ENCODE peak calls at places on chromosomes 13 and 19, in four cellular contexts. M, P, Q and Z are unnamed samples.

GRCh38 chr13:98542568-98543379 is 34.1 kb downstream of the STK24 start:
- DNase-seq in Q (no peak), M (no peak), P (no peak), Z (no peak)

GRCh38 chr19:29271911-29272310 is 59.0 kb upstream of the UQCRFS1 start:
- DNase-seq in M (no peak), Q (no peak), P (no peak), Z (no peak)

GRCh38 chr19:5960005-5961001 is 17.6 kb downstream of the RANBP3 start:
- DNase-seq in Q (peak; percentile 61), M (no peak), P (no peak), Z (no peak)

GRCh38 chr19:29878973-29879654 is 62.9 kb upstream of the URI1 start:
- DNase-seq in M (no peak), P (peak; percentile 80), Q (peak; percentile 50), Z (peak; percentile 48)

GRCh38 chr19:2374808-2375207 is 14.7 kb downstream of the TMPRSS9 start:
- DNase-seq in M (no peak), P (no peak), Q (no peak), Z (no peak)

GRCh38 chr19:39144487-39145071 is 19.0 kb downstream of the PAK4 start:
- DNase-seq in M (no peak), P (no peak), Q (no peak), Z (no peak)

GRCh38 chr19:41192574-41193419 is at the start of gene CYP2S1:
- DNase-seq in M (no peak), Q (no peak), P (peak; percentile 94), Z (peak; percentile 58)

GRCh38 chr13:35649162-35649561 is 172.7 kb upstream of the MAB21L1 start:
- DNase-seq in M (no peak), Q (no peak), P (no peak), Z (no peak)

GRCh38 chr13:41909524-41909923 is 51.4 kb downstream of the VWA8 start:
- DNase-seq in P (no peak), M (no peak), Q (no peak), Z (no peak)

GRCh38 chr19:54073829-54074228 is 7.3 kb downstream of the TARM1 start:
- DNase-seq in M (no peak), Q (no peak), P (peak; percentile 3), Z (no peak)

GRCh38 chr13:71218960-71219359 is 648.0 kb downstream of the DACH1 start:
- DNase-seq in M (no peak), P (no peak), Q (peak; percentile 7), Z (peak; percentile 60)

DNA sequence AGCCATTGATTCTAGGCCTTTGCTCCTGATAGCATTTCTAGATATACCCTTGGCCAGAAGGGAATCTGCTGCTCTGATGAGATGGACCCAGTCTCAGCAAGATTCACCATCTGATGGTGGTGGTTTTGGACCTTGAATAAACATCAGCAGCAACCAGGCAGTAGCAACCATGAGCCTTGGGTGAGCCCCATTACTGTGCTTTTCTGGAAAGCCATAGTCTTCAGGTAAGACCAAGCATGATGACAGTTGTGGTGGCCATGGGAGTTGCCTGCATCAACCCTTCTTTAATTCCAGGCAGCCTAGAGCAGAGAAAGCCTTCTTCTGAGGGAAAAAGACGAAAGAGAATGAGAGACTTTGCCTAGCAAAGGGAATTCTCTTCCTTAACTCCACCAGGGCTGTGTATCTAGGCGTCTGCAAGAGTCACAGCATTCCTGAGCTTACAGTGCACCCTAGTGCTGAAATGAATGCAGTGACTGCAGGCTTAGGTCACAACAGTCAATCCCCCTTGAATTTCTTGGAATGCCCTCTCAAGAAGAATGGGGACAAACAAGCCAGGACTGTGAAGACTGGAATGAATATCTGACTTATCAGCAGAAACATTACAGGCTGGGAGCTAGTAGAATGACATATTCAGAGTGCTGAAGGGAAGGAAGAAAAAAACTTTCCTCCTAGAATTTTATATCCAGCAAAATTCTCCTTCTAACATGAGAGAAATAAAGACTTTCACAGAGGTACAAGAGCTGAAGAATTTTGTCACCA is 942.4 kb upstream of the PCDH20 start:
- DNase-seq in M (peak; percentile 12), Q (peak; percentile 60), P (no peak), Z (peak; percentile 90)
- TF ChIP-seq FOXK2 in M (no peak), Q (no peak), P (no peak), Z (no peak)

GRCh38 chr19:18158471-18158870 is 5.5 kb downstream of the PIK3R2 start:
- DNase-seq in Q (no peak), M (no peak), P (no peak), Z (no peak)
- TF ChIP-seq FOXK2 in Q (no peak), M (no peak), P (no peak), Z (no peak)

DNA sequence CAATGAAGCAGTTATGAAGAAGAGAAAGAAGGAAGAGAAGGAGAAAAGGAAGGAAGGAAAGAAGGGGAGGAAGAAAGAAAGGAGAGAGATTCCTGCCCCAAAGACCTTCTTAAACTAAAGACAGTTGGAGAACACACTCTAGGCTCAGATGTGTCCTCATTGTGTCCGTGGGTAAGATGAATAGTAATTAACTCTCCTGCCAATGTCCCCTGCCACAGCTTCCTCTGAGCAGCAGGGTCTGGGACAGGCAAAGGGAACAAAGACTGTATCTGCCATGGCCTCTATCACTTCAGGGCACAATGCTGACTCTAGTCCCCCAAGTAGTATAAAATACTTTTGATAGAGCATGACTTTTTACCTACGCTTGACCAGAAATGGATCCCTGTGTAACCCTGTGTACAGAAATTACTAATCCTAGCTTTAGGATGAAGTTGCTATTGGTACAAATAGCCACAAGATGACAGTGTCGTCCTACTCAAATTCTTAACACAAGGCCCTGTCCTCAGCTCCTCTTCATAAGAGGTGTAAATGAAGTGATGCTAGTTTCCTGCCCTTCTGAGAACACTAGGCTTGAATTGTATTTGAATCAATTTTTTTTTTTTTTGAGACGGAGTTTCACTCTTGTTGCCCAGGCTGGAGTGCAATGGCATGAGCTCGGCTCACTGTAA is 186.2 kb upstream of the GPR12 start:
- DNase-seq in Q (peak; percentile 64), M (peak; percentile 16), P (peak; percentile 39), Z (peak; percentile 66)
- TF ChIP-seq FOXK2 in Q (no peak), M (no peak), P (peak; percentile 14), Z (no peak)

GRCh38 chr19:43337737-43338136 is 15.7 kb upstream of the CD177 start:
- DNase-seq in P (no peak), M (no peak), Q (no peak), Z (no peak)
- TF ChIP-seq FOXK2 in P (no peak), M (no peak), Q (no peak), Z (no peak)

GRCh38 chr19:1254081-1254527 is 5.7 kb downstream of the MIDN start:
- DNase-seq in Q (no peak), M (no peak), P (no peak), Z (no peak)

GRCh38 chr19:1254530-1255185 is 6.3 kb downstream of the MIDN start:
- DNase-seq in P (no peak), M (no peak), Q (no peak), Z (no peak)

GRCh38 chr19:1256646-1257474 is 8.5 kb downstream of the MIDN start:
- DNase-seq in P (no peak), M (no peak), Q (no peak), Z (no peak)

GRCh38 chr19:1253514-1254080 is 5.2 kb downstream of the MIDN start:
- DNase-seq in P (no peak), Q (peak; percentile 85), M (no peak), Z (no peak)

DNA sequence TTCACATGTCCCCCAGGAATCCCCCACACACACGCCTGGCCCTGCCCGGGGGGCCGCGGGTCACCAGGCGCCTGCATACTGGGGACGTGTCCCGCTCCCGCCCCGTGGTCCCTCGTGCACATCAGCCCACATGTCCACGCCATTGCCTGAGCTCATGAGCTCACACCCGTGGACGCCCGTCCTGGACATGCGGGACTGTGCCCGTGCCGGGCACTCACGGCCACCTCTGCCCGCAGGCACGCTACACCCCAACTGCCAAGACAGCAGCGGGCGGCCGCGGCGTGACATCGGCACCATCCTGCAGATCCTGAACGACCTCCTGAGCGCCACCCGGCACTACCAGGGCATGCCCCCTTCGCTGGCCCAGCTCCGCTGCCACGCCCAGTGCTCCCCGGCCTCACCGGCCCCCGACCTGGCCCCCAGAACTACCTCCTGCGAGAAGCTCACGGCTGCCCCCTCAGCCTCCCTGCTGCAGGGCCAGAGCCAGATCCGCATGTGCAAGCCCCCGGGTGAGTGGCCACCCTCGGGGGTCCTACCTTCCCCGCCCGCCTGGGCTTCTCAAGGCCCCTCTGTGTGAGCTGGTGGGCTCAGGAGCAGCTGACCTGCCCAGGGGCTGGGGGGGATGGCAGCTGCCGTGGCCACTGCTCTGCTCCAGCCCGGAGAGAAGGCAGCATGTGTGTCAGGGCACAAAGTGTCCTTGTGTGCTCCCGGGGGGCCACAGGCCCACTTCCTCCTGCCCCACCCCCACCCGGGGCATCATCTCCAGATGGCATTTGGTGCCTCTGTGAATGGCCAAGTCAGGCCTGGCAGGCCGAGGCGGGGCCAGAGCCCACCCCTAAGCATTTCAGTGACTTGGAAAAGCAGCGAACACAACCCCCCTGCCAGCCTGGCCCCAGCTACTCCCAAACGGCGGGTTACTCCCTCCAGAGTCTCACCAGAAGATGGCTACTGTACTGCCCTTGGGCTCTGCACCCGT is 7.1 kb downstream of the MIDN start:
- DNase-seq in M (no peak), Q (no peak), P (no peak), Z (no peak)
- TF ChIP-seq FOXK2 in M (no peak), Q (no peak), P (no peak), Z (no peak)

GRCh38 chr19:16612631-16613030 is 15.4 kb downstream of the MED26 start:
- DNase-seq in M (no peak), Q (no peak), P (no peak), Z (no peak)
- TF ChIP-seq FOXK2 in M (no peak), Q (no peak), P (no peak), Z (no peak)

GRCh38 chr19:49528211-49528771 is 488 bp downstream of the RCN3 start:
- DNase-seq in P (no peak), Q (no peak), M (no peak), Z (no peak)
- TF ChIP-seq FOXK2 in P (no peak), Q (no peak), M (no peak), Z (no peak)

GRCh38 chr19:8468761-8469458 is 24.1 kb downstream of the HNRNPM start:
- DNase-seq in P (no peak), M (no peak), Q (no peak), Z (no peak)
- TF ChIP-seq FOXK2 in P (no peak), M (no peak), Q (no peak), Z (no peak)

DNA sequence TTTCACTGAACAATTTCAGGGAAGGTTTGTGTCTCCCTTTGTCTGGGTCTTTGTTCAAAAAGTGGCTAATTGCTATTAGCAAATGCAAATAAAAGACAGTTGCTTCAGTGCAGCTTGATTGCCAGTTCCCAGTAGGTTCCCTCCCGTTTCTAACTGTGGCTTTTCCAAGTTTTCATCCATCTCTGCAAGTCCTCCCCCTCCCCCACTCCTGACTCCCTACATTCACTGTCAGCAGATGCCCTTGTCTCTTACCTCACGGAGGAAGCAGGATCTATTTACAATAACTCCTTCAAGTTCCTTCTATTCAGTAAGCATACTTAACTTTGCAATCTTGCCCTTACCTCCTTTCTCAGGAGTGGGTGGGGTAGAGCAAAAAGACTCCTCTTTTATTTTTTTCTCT is 55.4 kb upstream of the SCEL start:
- DNase-seq in P (no peak), Q (no peak), M (no peak), Z (no peak)
- TF ChIP-seq FOXK2 in P (no peak), Q (no peak), M (no peak), Z (no peak)